ENCODE peak calls at places on chromosomes 2 and 18, in nine cellular contexts. S, H, O, M, C, P, B, K and N are unnamed samples.

GRCh38 chr2:241063587-241063986 is 38.5 kb downstream of the MTERF4 start:
- DNase-seq in S (no peak), H (no peak), O (no peak), M (no peak), C (no peak), P (no peak), B (peak; percentile 31), K (no peak), N (no peak)

GRCh38 chr2:228999326-228999725 is 271.8 kb downstream of the PID1 start:
- DNase-seq in S (no peak), H (no peak), O (no peak), M (no peak), C (no peak), P (no peak), B (no peak), K (no peak), N (no peak)

GRCh38 chr2:216765810-216766259 is 70.5 kb upstream of the IGFBP5 start:
- DNase-seq in S (peak; percentile 97), H (no peak), O (no peak), M (no peak), C (no peak), P (no peak), B (peak; percentile 94), K (no peak), N (no peak)

GRCh38 chr18:51191139-51191717 is 6.3 kb downstream of the MEX3C start:
- DNase-seq in S (no peak), H (no peak), O (no peak), M (peak; percentile 4), C (no peak), P (no peak), B (no peak), K (no peak), N (no peak)

GRCh38 chr2:197793456-197793855 is 8.3 kb upstream of the BOLL start:
- DNase-seq in S (no peak), H (no peak), O (no peak), M (no peak), C (no peak), P (no peak), B (no peak), K (no peak), N (no peak)

GRCh38 chr2:47785986-47786385 is 3.0 kb downstream of the MSH6 start:
- DNase-seq in S (no peak), H (peak; percentile 83), O (no peak), M (no peak), C (no peak), P (no peak), B (no peak), K (peak; percentile 54), N (no peak)

GRCh38 chr18:79631096-79631507 is 48.5 kb upstream of the CTDP1 start:
- DNase-seq in S (no peak), H (no peak), O (no peak), M (no peak), C (no peak), P (no peak), B (no peak), K (no peak), N (no peak)

GRCh38 chr2:140256080-140256479 is 1475.9 kb upstream of the NXPH2 start:
- DNase-seq in S (no peak), H (no peak), O (no peak), M (peak; percentile 13), C (no peak), P (no peak), B (no peak), K (no peak), N (no peak)

GRCh38 chr2:101981066-101981465 is 10.7 kb upstream of the IL1R2 start:
- DNase-seq in S (no peak), H (no peak), O (no peak), M (no peak), C (no peak), P (no peak), B (no peak), K (no peak), N (no peak)

GRCh38 chr2:45595724-45596435 is 15.2 kb downstream of the SRBD1 start:
- DNase-seq in S (no peak), H (no peak), O (no peak), M (peak; percentile 80), C (no peak), P (peak; percentile 52), B (no peak), K (no peak), N (no peak)

GRCh38 chr2:151162185-151162584 is 99.5 kb downstream of the RBM43 start:
- DNase-seq in S (peak; percentile 12), H (peak; percentile 7), O (peak; percentile 24), M (peak; percentile 74), C (no peak), P (no peak), B (peak; percentile 30), K (no peak), N (peak; percentile 35)

GRCh38 chr2:63444565-63445288 is 143.6 kb downstream of the WDPCP start:
- DNase-seq in S (no peak), H (peak; percentile 49), O (no peak), M (no peak), C (no peak), P (no peak), B (no peak), K (no peak), N (no peak)

GRCh38 chr2:56647997-56648396 is 464.2 kb downstream of the CCDC85A start:
- DNase-seq in S (no peak), H (no peak), O (no peak), M (no peak), C (no peak), P (no peak), B (no peak), K (no peak), N (no peak)